ENCODE peak calls at places on chromosomes 6 and 20, in five cellular contexts. I, U, P, G and J are unnamed samples.

GRCh38 chr6:29954272-29954671 is 11.9 kb downstream of the HLA-A start:
- DNase-seq in G (no peak), I (no peak), U (no peak), P (no peak), J (no peak)

GRCh38 chr6:33073431-33073871 is at the start of gene HLA-DPA1:
- DNase-seq in P (peak; percentile 44), I (no peak), U (peak; percentile 28), G (peak; percentile 42), J (no peak)

GRCh38 chr20:7031222-7031621 is 263.7 kb downstream of the BMP2 start:
- DNase-seq in I (no peak), G (no peak), P (peak; percentile 2), U (no peak), J (no peak)

GRCh38 chr20:50837532-50838321 is 42.9 kb downstream of the BCAS4 start:
- DNase-seq in P (peak; percentile 77), I (no peak), G (no peak), U (no peak), J (peak; percentile 83)

GRCh38 chr6:56349196-56349595 is 101.8 kb upstream of the COL21A1 start:
- DNase-seq in P (peak; percentile 72), U (no peak), G (no peak), I (no peak), J (no peak)

GRCh38 chr20:10432079-10432478 is 1.9 kb downstream of the MKKS start:
- DNase-seq in P (peak; percentile 46), U (no peak), I (no peak), G (no peak), J (no peak)

GRCh38 chr6:165091121-165091785 is 218.2 kb downstream of the C6orf118 start:
- DNase-seq in G (no peak), P (no peak), I (no peak), U (no peak), J (no peak)

GRCh38 chr20:41738584-41739193 is 120.5 kb upstream of the CHD6 start:
- DNase-seq in P (peak; percentile 61), G (peak; percentile 25), I (no peak), U (peak; percentile 41), J (no peak)

GRCh38 chr6:168101201-168102092 is 22.4 kb upstream of the FRMD1 start:
- DNase-seq in P (no peak), G (no peak), U (no peak), I (peak; percentile 46), J (peak; percentile 49)

GRCh38 chr6:165872311-165872710 is 209.3 kb upstream of the PDE10A start:
- DNase-seq in P (no peak), U (no peak), G (no peak), I (no peak), J (no peak)

GRCh38 chr6:144657691-144658090 is 372.6 kb downstream of the UTRN start:
- DNase-seq in U (no peak), P (peak; percentile 35), I (no peak), G (no peak), J (no peak)

GRCh38 chr6:144652292-144652891 is 367.3 kb downstream of the UTRN start:
- DNase-seq in G (no peak), P (no peak), I (no peak), U (no peak), J (no peak)

GRCh38 chr6:144651219-144651618 is 366.1 kb downstream of the UTRN start:
- DNase-seq in G (no peak), U (no peak), I (no peak), P (no peak), J (no peak)

GRCh38 chr6:144655376-144655775 is 370.2 kb downstream of the UTRN start:
- DNase-seq in G (no peak), P (no peak), I (no peak), U (no peak), J (no peak)

DNA sequence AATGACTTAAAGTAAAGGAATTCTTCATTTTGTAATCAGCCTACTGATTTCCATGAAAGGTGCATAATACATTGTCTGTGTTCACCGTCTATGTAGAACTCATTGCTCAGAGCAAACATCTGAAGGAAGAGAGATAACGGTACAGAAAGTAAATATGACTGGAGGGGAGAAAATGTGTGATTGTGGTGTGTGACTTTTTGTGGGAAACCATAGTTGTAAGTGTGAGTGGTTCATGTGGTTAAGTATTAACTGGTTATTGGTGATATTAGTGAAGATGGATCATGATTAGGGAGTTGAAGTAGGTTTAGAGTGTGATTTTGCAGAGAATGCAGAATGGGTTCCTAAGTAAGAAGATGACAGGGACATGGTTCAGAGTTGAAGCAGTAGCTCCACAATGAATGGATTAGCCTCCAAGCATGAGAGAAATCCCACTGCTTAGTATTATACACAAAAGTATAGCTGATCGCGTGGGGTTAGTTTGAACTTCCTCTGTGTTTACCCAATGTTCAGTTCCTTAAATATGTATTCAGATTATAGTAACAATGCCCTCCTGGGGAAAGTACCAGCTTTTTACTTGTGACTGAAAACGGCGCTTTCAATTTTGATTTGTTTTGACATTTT is 368.9 kb downstream of the UTRN start:
- DNase-seq in U (no peak), I (no peak), G (no peak), P (no peak), J (no peak)
- H3K4me1 ChIP-seq in U (peaks cover under 1% of the 10 kb centered on the region), I (peaks cover 9% of the 10 kb centered on the region), G (peaks cover 2% of the 10 kb centered on the region), P (no peaks in the 10 kb centered on the region), J (peaks cover 8% of the 10 kb centered on the region)

DNA sequence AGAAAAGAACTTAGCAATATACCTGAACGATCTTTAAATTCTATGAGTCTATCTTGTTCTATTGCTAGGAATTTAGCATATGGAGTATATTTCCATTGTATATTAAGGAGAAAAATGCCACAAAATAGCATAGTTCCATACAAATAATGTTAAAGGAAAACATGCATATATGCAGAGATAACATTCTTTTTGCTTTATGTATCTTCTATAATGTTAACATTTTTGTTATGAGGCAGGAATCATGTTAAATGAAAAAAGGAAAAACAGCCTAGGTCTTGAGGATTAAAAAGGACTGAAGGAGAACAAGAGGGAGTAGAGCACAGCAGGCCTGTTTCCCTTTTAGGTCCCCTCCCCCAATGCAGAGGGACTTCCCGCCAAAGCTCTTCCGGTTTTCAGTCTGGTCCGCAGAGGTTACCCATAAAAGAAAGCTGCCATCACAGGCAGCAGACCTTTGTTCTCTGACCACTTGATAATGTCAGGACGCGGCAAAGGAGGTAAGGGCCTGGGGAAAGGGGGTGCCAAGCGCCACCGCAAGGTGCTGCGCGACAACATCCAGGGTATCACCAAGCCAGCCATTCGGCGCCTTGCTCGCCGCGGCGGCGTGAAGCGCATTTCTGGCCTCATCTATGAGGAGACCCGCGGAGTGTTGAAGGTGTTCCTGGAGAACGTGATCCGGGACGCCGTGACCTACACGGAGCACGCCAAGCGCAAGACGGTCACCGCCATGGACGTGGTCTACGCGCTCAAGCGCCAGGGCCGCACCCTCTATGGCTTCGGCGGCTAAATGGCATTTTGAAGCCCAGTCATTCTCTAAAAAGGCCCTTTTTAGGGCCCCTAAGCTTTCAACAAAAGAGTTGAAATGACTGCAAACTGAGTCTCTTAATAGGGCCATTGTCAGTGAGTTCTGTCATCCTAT is 108.4 kb upstream of the PRSS16 start:
- DNase-seq in G (peak; percentile 78), I (peak; percentile 74), U (peak; percentile 86), P (peak; percentile 64), J (no peak)
- H3K4me3 ChIP-seq in G (peak overlapping the region; percentile 74), I (peak overlapping the region; percentile 20), U (peak overlapping the region; percentile 41), P (peak overlapping the region; percentile 33), J (no peak overlapping the region)

DNA sequence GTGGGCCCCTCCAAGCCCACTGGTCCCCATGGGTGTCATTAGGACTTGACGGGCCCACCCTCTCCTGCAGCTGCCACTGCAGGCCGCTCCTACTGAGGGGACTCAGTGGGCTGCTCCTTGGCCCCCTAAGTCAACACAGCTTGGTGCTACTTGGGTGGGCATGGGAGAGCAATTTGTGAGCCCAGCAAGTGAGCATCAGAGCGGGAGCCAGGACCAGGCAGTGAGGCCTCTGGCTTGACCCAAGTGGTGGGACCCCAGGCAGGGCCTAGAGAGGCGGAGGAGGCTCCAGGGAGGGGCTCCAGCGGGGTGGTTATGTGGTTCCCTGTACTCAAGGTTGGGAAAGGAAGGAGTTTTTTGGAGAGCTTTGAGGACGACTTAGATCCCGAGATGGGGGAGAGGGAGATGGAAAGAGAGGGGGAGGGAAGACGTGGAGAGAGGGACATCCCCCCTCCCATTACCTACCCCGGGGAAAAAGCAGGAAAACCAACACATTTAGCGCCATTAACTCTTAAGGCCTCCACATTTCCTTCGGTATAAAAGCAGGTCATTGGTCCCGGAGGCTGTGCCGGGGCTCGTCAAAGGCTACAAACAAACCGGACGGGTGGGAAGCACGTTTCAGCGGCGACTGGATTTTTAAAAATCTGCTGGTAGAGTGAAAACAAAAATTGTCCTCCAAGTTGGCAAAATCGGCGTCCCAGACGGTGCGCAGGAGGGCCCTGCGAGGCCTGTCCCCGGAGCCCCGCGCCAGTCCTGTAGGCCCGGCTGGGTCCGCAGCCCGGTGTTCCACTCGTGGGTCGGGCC is 8.8 kb downstream of the FOXC1 start:
- DNase-seq in P (no peak), I (no peak), U (no peak), G (no peak), J (peak; percentile 35)
- H3K4me1 ChIP-seq in P (peaks cover 1% of the 10 kb centered on the region), I (peaks cover 18% of the 10 kb centered on the region), U (no peaks in the 10 kb centered on the region), G (no peaks in the 10 kb centered on the region), J (no peaks in the 10 kb centered on the region)

DNA sequence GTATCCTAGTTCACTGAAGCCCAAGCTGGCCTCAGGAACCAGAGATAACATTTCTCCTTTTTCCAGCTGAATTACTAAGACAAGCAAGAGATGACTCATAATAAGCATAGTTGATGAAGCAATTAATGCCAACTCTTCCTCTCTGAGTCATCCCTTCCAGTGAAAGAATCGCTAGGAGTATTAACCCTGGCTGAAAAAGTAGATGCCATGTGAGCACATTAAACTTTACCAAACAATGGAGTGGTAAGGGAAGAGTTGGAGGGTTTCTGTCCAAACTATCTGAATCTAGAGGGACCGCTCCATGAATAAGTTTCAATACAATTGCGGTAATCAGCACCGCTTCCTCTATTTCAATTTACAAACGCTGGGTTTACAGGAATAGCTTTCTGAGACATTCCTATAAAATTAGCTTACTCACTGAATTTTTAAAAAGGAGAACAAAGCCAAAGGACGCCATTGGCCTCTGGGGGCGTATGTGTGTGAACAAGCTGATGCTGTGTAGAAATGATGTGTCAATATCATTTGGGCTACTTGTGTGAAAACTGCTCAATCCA is 48.3 kb downstream of the ATXN1 start:
- DNase-seq in P (peak; percentile 96), G (no peak), I (no peak), U (no peak), J (no peak)
- H3K4me3 ChIP-seq in P (no peak overlapping the region), G (peak overlapping the region; percentile 3), I (no peak overlapping the region), U (no peak overlapping the region), J (no peak overlapping the region)

GRCh38 chr20:52004720-52005119 is 186.9 kb downstream of the ZFP64 start:
- DNase-seq in G (no peak), I (no peak), P (peak; percentile 88), U (no peak), J (peak; percentile 20)
- H3K4me1 ChIP-seq in G (no peaks in the 10 kb centered on the region), I (no peaks in the 10 kb centered on the region), P (no peaks in the 10 kb centered on the region), U (no peaks in the 10 kb centered on the region), J (peaks cover 9% of the 10 kb centered on the region)

DNA sequence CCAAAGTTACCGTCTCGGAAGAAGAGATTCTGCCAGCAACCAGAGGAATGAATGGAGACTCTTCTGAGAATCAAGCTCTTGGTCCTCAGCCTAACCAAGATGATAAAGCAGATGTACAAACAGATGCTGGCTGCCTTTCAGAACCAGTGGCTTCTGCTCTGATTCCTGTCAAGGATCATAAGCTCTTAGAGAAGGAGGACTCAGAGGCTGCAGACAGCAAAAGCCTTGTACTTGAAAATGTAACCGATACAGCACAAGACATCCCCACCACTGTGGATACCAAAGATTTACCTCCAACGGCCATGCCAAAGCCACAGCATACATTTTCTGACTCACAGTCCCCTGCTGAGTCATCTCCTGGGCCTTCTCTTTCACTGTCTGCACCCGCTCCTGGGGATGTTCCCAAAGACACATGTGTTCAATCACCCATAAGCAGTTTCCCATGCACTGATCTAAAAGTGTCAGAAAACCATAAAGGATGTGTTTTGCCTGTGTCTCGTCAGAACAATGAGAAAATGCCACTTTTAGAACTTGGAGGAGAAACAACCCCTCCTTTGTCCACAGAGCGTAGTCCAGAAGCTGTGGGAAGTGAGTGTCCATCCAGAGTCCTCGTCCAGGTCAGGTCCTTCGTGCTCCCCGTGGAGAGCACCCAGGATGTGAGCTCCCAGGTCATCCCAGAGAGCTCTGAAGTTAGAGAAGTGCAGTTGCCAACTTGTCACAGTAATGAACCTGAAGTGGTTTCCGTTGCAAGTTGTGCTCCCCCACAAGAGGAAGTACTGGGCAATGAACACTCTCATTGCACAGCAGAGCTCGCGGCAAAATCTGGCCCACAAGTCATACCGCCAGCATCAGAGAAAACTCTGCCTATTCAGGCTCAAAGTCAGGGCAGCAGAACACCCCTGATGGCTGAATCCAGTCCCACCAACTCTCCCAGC is 109.6 kb downstream of the RTN4IP1 start:
- DNase-seq in I (peak; percentile 78), P (peak; percentile 73), U (no peak), G (peak; percentile 74), J (peak; percentile 70)
- H3K4me3 ChIP-seq in I (no peak overlapping the region), P (no peak overlapping the region), U (no peak overlapping the region), G (peak overlapping the region; percentile 69), J (no peak overlapping the region)